ENCODE peak calls at places on chromosomes 16 and 17, in eight cellular contexts. F is psoas muscle, B is GM20000, X is breast epithelium, K is lower lobe of right lung, W is body of pancreas, D is left ventricle myocardium inferior, R is retinal pigment epithelial cell. S is an unnamed sample.

GRCh38 chr17:70107441-70107840 is 32.4 kb downstream of the KCNJ16 start:
- DNase-seq in F (no peak), B (no peak), X (no peak), K (no peak), W (no peak), D (no peak), R (no peak), S (no peak)

GRCh38 chr17:78041401-78042179 is 83.1 kb downstream of the TNRC6C start:
- DNase-seq in F (no peak), B (no peak), X (no peak), K (no peak), W (no peak), D (no peak), R (no peak), S (no peak)

GRCh38 chr16:57610611-57611010 is 17.8 kb upstream of the ADGRG1 start:
- DNase-seq in F (no peak), B (peak; percentile 20), X (no peak), K (no peak), W (no peak), D (no peak), R (no peak), S (no peak)

GRCh38 chr16:23836404-23837291 is 865 bp downstream of the PRKCB start:
- DNase-seq in F (peak; percentile 59), B (peak; percentile 73), X (no peak), K (peak; percentile 67), W (no peak), D (peak; percentile 19), R (no peak), S (peak; percentile 38)

GRCh38 chr17:18988546-18989173 is 15.9 kb downstream of the FAM83G start:
- DNase-seq in F (no peak), B (no peak), X (no peak), K (no peak), W (peak; percentile 56), D (no peak), R (no peak), S (no peak)

GRCh38 chr16:72500545-72500944 is 328.6 kb upstream of the PMFBP1 start:
- DNase-seq in F (no peak), B (no peak), X (no peak), K (no peak), W (no peak), D (no peak), R (no peak), S (no peak)

GRCh38 chr16:6113749-6114148 is 1016.2 kb upstream of the EEF2KMT start:
- DNase-seq in F (no peak), B (no peak), X (no peak), K (no peak), W (no peak), D (no peak), R (no peak), S (no peak)

GRCh38 chr16:85665373-85665740 is 23.4 kb downstream of the GINS2 start:
- DNase-seq in F (no peak), B (no peak), X (no peak), K (peak; percentile 26), W (no peak), D (no peak), R (no peak), S (no peak)

GRCh38 chr17:55264640-55265298 is at the start of gene HLF:
- DNase-seq in F (peak; percentile 92), B (peak; percentile 90), X (peak; percentile 80), K (peak; percentile 74), W (peak; percentile 85), D (peak; percentile 83), R (no peak), S (peak; percentile 65)

GRCh38 chr16:89114159-89114981 is 20.7 kb downstream of the ACSF3 start:
- DNase-seq in F (peak; percentile 44), B (no peak), X (no peak), K (peak; percentile 47), W (peak; percentile 7), D (peak; percentile 10), R (no peak), S (no peak)

GRCh38 chr16:26680671-26681070 is 386.1 kb upstream of the C16orf82 start:
- DNase-seq in F (no peak), B (no peak), X (no peak), K (no peak), W (no peak), D (no peak), R (no peak), S (no peak)

GRCh38 chr16:68234188-68235104 is 1.5 kb downstream of the ESRP2 start:
- DNase-seq in F (peak; percentile 53), B (no peak), X (peak; percentile 86), K (peak; percentile 94), W (peak; percentile 100), D (no peak), R (no peak), S (no peak)

GRCh38 chr16:67165121-67166034 is 833 bp downstream of the HSF4 start:
- DNase-seq in F (no peak), B (no peak), X (no peak), K (no peak), W (no peak), D (no peak), R (no peak), S (no peak)

GRCh38 chr16:85491798-85492616 is 121.1 kb upstream of the GSE1 start:
- DNase-seq in F (peak; percentile 88), B (no peak), X (peak; percentile 95), K (peak; percentile 86), W (peak; percentile 97), D (peak; percentile 76), R (no peak), S (no peak)

DNA sequence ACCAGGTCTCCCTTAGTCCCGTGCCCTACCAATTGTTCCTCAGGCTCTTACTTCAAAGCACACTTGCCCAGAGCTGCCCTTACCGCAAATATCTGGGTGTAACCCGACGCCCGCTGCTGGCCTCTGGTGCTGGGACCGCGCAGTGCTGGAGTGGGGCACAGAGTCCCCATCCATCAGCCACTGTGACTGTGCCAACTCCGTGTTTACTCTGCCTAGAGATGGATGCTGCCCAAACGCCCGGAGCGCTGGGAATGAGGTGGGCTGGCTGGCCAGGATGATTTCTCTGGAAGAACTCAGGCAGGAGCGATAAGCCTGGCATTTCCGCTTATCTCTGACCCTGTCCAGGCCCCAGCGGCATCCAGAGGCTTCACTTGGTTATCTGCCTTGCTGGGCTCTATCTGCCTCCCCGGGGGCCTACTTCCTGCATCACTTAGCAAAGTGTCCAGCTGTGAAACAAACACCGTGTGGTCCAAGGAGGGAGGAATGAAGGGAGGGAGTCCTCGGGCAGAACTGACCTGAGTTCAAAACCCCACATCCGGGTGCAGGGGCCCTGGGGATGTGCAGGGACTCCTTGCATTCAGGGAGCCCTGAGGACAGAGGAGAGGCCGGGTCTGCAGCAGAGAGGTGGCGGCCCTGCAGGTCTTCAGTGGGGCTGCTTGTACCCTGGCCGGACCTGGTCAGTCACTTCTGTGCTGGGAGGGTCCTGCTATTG is 9.4 kb upstream of the MYLK3 start:
- DNase-seq in F (peak; percentile 91), B (no peak), X (no peak), K (peak; percentile 57), W (no peak), D (peak; percentile 84), R (no peak), S (no peak)
- TF ChIP-seq CTCF in F (no peak), B (no peak), X (no peak), K (no peak), W (no peak), D (no peak), R (no peak), S (no peak)

GRCh38 chr17:61294777-61295176 is 104.9 kb upstream of the TBX2 start:
- DNase-seq in F (no peak), B (no peak), X (no peak), K (no peak), W (no peak), D (no peak), R (no peak), S (peak; percentile 29)

GRCh38 chr17:61289408-61290385 is 109.9 kb upstream of the TBX2 start:
- DNase-seq in F (no peak), B (no peak), X (no peak), K (no peak), W (no peak), D (no peak), R (no peak), S (no peak)

GRCh38 chr17:61296058-61296457 is 103.6 kb upstream of the TBX2 start:
- DNase-seq in F (no peak), B (no peak), X (no peak), K (no peak), W (no peak), D (no peak), R (no peak), S (no peak)

GRCh38 chr17:61291457-61292311 is 108.0 kb upstream of the TBX2 start:
- DNase-seq in F (no peak), B (no peak), X (no peak), K (no peak), W (no peak), D (no peak), R (no peak), S (peak; percentile 36)

GRCh38 chr17:61294286-61294685 is 105.4 kb upstream of the TBX2 start:
- DNase-seq in F (no peak), B (no peak), X (peak; percentile 32), K (no peak), W (no peak), D (no peak), R (no peak), S (no peak)
- TF ChIP-seq CTCF in F (no peak), B (no peak), X (no peak), K (no peak), W (no peak), D (no peak), R (no peak), S (no peak)

GRCh38 chr16:1964046-1964505 is 550 bp downstream of the RPS2 start:
- DNase-seq in F (no peak), B (no peak), X (no peak), K (no peak), W (no peak), D (no peak), R (no peak), S (no peak)
- TF ChIP-seq CTCF in F (no peak), B (peak; percentile 35), X (no peak), K (no peak), W (no peak), D (no peak), R (peak; percentile 24), S (no peak)

GRCh38 chr16:53542283-53542682 is 39.3 kb upstream of the AKTIP start:
- DNase-seq in F (no peak), B (no peak), X (no peak), K (no peak), W (no peak), D (no peak), R (no peak), S (no peak)

GRCh38 chr16:53541326-53541725 is 38.3 kb upstream of the AKTIP start:
- DNase-seq in F (no peak), B (no peak), X (no peak), K (no peak), W (no peak), D (no peak), R (no peak), S (no peak)

GRCh38 chr16:53545433-53545832 is 42.4 kb upstream of the AKTIP start:
- DNase-seq in F (no peak), B (no peak), X (no peak), K (no peak), W (no peak), D (no peak), R (no peak), S (no peak)

GRCh38 chr16:53549970-53550406 is 47.0 kb upstream of the AKTIP start:
- DNase-seq in F (no peak), B (peak; percentile 72), X (peak; percentile 46), K (no peak), W (peak; percentile 60), D (peak; percentile 23), R (peak; percentile 24), S (peak; percentile 70)

DNA sequence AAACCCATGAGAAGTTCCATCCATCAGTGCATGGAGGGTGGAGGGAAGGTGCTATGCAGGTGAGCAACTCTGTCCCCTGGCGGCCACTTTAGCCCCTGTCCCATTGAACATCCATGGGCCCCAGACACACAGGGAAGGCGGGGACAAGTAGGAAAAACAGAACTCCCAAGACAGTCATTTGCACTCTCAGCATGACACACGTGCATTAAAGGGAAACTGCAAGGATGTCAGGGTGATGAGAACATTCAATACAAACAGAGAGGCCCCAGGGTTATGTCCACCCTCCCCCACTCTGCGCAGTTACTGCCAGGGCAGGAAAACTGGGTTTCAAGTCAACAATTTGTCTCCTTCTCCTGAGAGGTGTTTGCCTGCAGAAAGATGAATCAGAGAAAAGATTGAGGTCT is 44.0 kb upstream of the AKTIP start:
- DNase-seq in F (no peak), B (no peak), X (peak; percentile 30), K (no peak), W (no peak), D (no peak), R (no peak), S (no peak)
- TF ChIP-seq CTCF in F (no peak), B (peak; percentile 21), X (no peak), K (no peak), W (no peak), D (peak; percentile 25), R (peak; percentile 25), S (peak; percentile 22)

S was measured in mesothelial cell of epicardium.